ENCODE peak calls at places on chromosome 11, in five cellular contexts. One of them, this sample, is unnamed. For H3K79me2 and H3K9me2, the result is how much of the 10 kb centered on the place peaks cover.

GRCh38 chr11:117492578-117493251 is 165.1 kb downstream of the CEP164 start:
- DNase-seq in GM23338: peak
- DNase-seq in HCT116: no peak
- DNase-seq in PC-9: no peak
- DNase-seq in PC-3: no peak
- DNase-seq in this sample: no peak

GRCh38 chr11:69911310-69912160 is 92.3 kb upstream of the FGF3 start:
- DNase-seq in GM23338: no peak
- DNase-seq in HCT116: no peak
- DNase-seq in PC-9: no peak
- DNase-seq in PC-3: no peak
- DNase-seq in this sample: no peak

GRCh38 chr11:83840326-83840725 is 554.2 kb upstream of the CCDC90B start:
- DNase-seq in GM23338: no peak
- DNase-seq in HCT116: no peak
- DNase-seq in PC-9: no peak
- DNase-seq in PC-3: no peak
- DNase-seq in this sample: no peak

GRCh38 chr11:26949846-26950245 is 44.1 kb upstream of the FIBIN start:
- DNase-seq in GM23338: no peak
- DNase-seq in HCT116: no peak
- DNase-seq in PC-9: no peak
- DNase-seq in PC-3: no peak
- DNase-seq in this sample: no peak

GRCh38 chr11:109960831-109961230 is 132.4 kb upstream of the ZC3H12C start:
- DNase-seq in GM23338: peak
- DNase-seq in HCT116: no peak
- DNase-seq in PC-9: no peak
- DNase-seq in PC-3: no peak
- DNase-seq in this sample: no peak

GRCh38 chr11:44785856-44786606 is 59.3 kb downstream of the TSPAN18 start:
- DNase-seq in GM23338: peak
- DNase-seq in HCT116: no peak
- DNase-seq in PC-9: no peak
- DNase-seq in PC-3: peak
- DNase-seq in this sample: peak

GRCh38 chr11:77400775-77401469 is 73.0 kb downstream of the PAK1 start:
- DNase-seq in GM23338: no peak
- DNase-seq in HCT116: no peak
- DNase-seq in PC-9: no peak
- DNase-seq in PC-3: no peak
- DNase-seq in this sample: no peak

GRCh38 chr11:126537492-126537891 is 182.0 kb downstream of the ST3GAL4 start:
- DNase-seq in GM23338: no peak
- DNase-seq in HCT116: no peak
- DNase-seq in PC-9: no peak
- DNase-seq in PC-3: no peak
- DNase-seq in this sample: no peak

GRCh38 chr11:128483211-128483788 is 104.1 kb downstream of the ETS1 start:
- DNase-seq in GM23338: no peak
- DNase-seq in HCT116: no peak
- DNase-seq in PC-9: no peak
- DNase-seq in PC-3: no peak
- DNase-seq in this sample: peak

GRCh38 chr11:89503422-89503821 is 12.2 kb upstream of the NOX4 start:
- DNase-seq in GM23338: no peak
- DNase-seq in HCT116: no peak
- DNase-seq in PC-9: no peak
- DNase-seq in PC-3: no peak
- DNase-seq in this sample: no peak

DNA sequence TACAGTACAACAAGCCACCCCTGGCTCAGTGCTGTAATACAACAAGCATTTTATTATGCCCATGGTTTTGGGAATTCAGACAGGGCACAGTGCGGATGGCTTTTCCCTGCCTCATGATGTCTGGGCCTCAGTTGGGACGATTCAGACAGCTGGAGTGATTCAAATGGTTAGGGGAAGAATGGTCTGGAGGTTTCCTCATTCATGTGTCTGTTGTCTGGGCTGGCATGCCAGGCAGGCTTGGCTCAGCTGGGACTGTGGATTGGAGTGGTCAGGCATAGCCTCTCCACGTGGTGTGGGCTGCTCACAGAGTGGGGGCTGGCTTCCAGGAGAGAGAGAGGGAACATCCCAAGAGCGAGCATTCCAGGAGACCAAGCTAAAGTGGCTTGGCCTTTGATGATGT is 164.4 kb downstream of the C11orf91 start:
- DNase-seq in GM23338: no peak
- DNase-seq in HCT116: no peak
- DNase-seq in PC-9: no peak
- DNase-seq in PC-3: no peak
- DNase-seq in this sample: no peak
- H3K79me2 ChIP-seq in GM23338: under half
- H3K79me2 ChIP-seq in HCT116: under half
- H3K79me2 ChIP-seq in PC-9: under half
- H3K79me2 ChIP-seq in PC-3: under half
- H3K79me2 ChIP-seq in this sample: under half

GRCh38 chr11:93524868-93525267 is 18.3 kb downstream of the SMCO4 start:
- DNase-seq in GM23338: no peak
- DNase-seq in HCT116: no peak
- DNase-seq in PC-9: no peak
- DNase-seq in PC-3: no peak
- DNase-seq in this sample: no peak
- H2AFZ ChIP-seq in GM23338: no peak
- H2AFZ ChIP-seq in HCT116: no peak
- H2AFZ ChIP-seq in PC-9: no peak
- H2AFZ ChIP-seq in PC-3: no peak
- H2AFZ ChIP-seq in this sample: no peak

GRCh38 chr11:79422866-79423265 is 18.0 kb downstream of the TENM4 start:
- DNase-seq in GM23338: no peak
- DNase-seq in HCT116: no peak
- DNase-seq in PC-9: no peak
- DNase-seq in PC-3: no peak
- DNase-seq in this sample: no peak
- H3K9me2 ChIP-seq in GM23338: under half
- H3K9me2 ChIP-seq in HCT116: under half
- H3K9me2 ChIP-seq in PC-9: under half
- H3K9me2 ChIP-seq in PC-3: under half
- H3K9me2 ChIP-seq in this sample: under half

DNA sequence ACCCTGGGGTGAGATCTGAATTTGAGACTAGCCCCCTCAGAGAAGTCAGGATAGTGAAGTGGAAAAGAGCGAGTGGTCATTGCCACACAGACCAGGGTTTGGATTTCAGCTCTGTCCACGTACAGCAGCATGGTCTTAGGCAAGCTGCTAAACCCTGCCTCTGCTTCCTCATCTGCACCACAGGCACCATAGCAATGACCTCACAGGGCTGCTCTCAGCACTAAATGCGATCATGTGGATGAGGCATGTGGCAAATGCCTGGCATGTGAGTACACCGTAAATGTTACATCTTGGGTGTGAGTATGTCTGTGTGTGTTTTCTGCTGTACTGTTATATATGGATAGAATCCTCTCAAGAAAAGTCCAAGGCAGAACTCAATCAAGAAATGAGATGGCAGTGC is 15.8 kb downstream of the NAV2 start:
- DNase-seq in GM23338: no peak
- DNase-seq in HCT116: no peak
- DNase-seq in PC-9: no peak
- DNase-seq in PC-3: no peak
- DNase-seq in this sample: no peak
- H3K79me2 ChIP-seq in GM23338: under half
- H3K79me2 ChIP-seq in HCT116: under half
- H3K79me2 ChIP-seq in PC-9: under half
- H3K79me2 ChIP-seq in PC-3: half or more
- H3K79me2 ChIP-seq in this sample: under half

GRCh38 chr11:13160302-13160701 is 117.3 kb upstream of the BMAL1 start:
- DNase-seq in GM23338: no peak
- DNase-seq in HCT116: no peak
- DNase-seq in PC-9: no peak
- DNase-seq in PC-3: no peak
- DNase-seq in this sample: no peak
- H2AFZ ChIP-seq in GM23338: no peak
- H2AFZ ChIP-seq in HCT116: no peak
- H2AFZ ChIP-seq in PC-9: no peak
- H2AFZ ChIP-seq in PC-3: no peak
- H2AFZ ChIP-seq in this sample: no peak

DNA sequence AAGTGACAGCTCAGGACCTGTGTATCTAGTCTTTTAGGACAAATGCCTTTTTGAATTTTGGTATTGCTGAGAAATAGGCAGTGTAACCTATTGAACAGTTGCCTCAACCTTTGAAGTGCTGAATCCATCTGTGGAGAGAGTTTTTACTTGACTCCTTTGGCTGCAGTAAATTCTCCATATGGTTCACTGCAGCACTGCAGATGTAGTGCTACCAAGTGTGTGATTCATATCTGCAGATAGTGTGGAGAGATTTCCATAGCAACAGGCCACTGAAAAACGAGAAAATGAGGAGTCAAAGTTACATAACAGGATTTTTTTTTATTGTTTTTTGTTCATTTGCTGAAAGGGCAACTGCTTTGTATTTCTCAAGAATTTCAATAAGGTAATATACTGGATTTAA is 356.1 kb downstream of the RAB38 start:
- DNase-seq in GM23338: no peak
- DNase-seq in HCT116: no peak
- DNase-seq in PC-9: no peak
- DNase-seq in PC-3: no peak
- DNase-seq in this sample: no peak
- H3K9me2 ChIP-seq in GM23338: under half
- H3K9me2 ChIP-seq in HCT116: under half
- H3K9me2 ChIP-seq in PC-9: under half
- H3K9me2 ChIP-seq in PC-3: under half
- H3K9me2 ChIP-seq in this sample: under half

DNA sequence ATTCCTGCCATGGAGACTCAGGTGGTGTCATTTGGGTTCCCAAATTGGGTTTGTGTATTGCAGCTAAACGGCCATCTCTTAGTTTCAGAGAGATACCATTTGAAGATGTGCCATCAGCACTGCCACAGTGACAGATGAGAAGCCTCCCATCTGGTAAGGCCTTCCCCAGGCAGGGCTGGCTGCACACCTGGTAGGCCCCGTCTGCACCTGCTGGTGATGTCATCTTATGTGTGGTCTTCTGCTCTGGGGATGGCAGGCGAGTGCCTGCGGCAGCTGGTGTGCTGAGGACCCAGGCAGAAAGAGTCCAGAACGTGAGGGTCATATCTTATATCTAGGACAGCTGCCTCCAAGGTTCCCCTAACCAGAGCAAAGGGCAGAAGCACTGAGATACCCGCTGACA is 100.6 kb downstream of the CSNK2A3 start:
- DNase-seq in GM23338: no peak
- DNase-seq in HCT116: no peak
- DNase-seq in PC-9: no peak
- DNase-seq in PC-3: no peak
- DNase-seq in this sample: peak
- H3K79me2 ChIP-seq in GM23338: under half
- H3K79me2 ChIP-seq in HCT116: under half
- H3K79me2 ChIP-seq in PC-9: under half
- H3K79me2 ChIP-seq in PC-3: under half
- H3K79me2 ChIP-seq in this sample: under half

GRCh38 chr11:68092411-68092810 is 28.8 kb downstream of the CHKA start:
- DNase-seq in GM23338: no peak
- DNase-seq in HCT116: no peak
- DNase-seq in PC-9: no peak
- DNase-seq in PC-3: no peak
- DNase-seq in this sample: no peak
- H2AFZ ChIP-seq in GM23338: no peak
- H2AFZ ChIP-seq in HCT116: no peak
- H2AFZ ChIP-seq in PC-9: no peak
- H2AFZ ChIP-seq in PC-3: no peak
- H2AFZ ChIP-seq in this sample: no peak

This sample was measured in Karpas-422.